ENCODE peak calls at places on chromosomes 1 and 21, in eight cellular contexts. L is K562, Q is endothelial cell of umbilical vein, I is GM23338, U is esophagus muscularis mucosa, J is stomach, A is HCT116, B is breast epithelium. G is an unnamed sample.

GRCh38 chr21:37370152-37371040 is 3.8 kb downstream of the DYRK1A start:
- DNase-seq in L (no peak), Q (peak), I (no peak), U (no peak), J (no peak), A (no peak), B (no peak), G (no peak)

GRCh38 chr1:9289090-9289534 is 3.6 kb upstream of the SPSB1 start:
- DNase-seq in L (peak), Q (peak), I (peak), U (no peak), J (peak), A (peak), B (peak), G (no peak)

GRCh38 chr21:30689822-30690221 is 28.8 kb downstream of the KRTAP21-3 start:
- DNase-seq in L (no peak), Q (no peak), I (peak), U (no peak), J (no peak), A (no peak), B (no peak), G (no peak)

GRCh38 chr1:97647776-97648175 is 273.1 kb downstream of the DPYD start:
- DNase-seq in L (no peak), Q (no peak), I (no peak), U (no peak), J (no peak), A (no peak), B (no peak), G (no peak)

GRCh38 chr1:160376525-160377131 is 9.8 kb downstream of the NHLH1 start:
- DNase-seq in L (peak), Q (peak), I (peak), U (no peak), J (no peak), A (peak), B (no peak), G (no peak)

GRCh38 chr1:28064064-28064463 is 24.3 kb downstream of the EYA3 start:
- DNase-seq in L (no peak), Q (peak), I (no peak), U (no peak), J (no peak), A (no peak), B (no peak), G (no peak)

GRCh38 chr1:93874025-93874651 is 4.9 kb downstream of the DNTTIP2 start:
- DNase-seq in L (no peak), Q (peak), I (peak), U (no peak), J (no peak), A (no peak), B (no peak), G (no peak)

GRCh38 chr1:158810311-158810710 is 20.8 kb upstream of the MNDA start:
- DNase-seq in L (no peak), Q (no peak), I (no peak), U (no peak), J (no peak), A (no peak), B (no peak), G (no peak)

GRCh38 chr1:94055459-94056122 is 65.4 kb downstream of the ABCA4 start:
- DNase-seq in L (no peak), Q (no peak), I (no peak), U (no peak), J (no peak), A (no peak), B (no peak), G (no peak)

GRCh38 chr1:207520946-207521345 is 25.0 kb downstream of the CR1 start:
- DNase-seq in L (no peak), Q (no peak), I (no peak), U (no peak), J (no peak), A (no peak), B (no peak), G (no peak)
- TF ChIP-seq POLR2AphosphoS5 in L (peak), Q (no peak), I (no peak), U (no peak), J (no peak), A (no peak), B (no peak), G (no peak)

GRCh38 chr1:198297281-198297680 is 140.5 kb downstream of the NEK7 start:
- DNase-seq in L (no peak), Q (no peak), I (no peak), U (no peak), J (no peak), A (no peak), B (no peak), G (no peak)
- TF ChIP-seq POLR2AphosphoS5 in L (no peak), Q (no peak), I (no peak), U (no peak), J (no peak), A (no peak), B (no peak), G (no peak)

GRCh38 chr1:918353-918752 is 5.4 kb upstream of the SAMD11 start:
- DNase-seq in L (no peak), Q (no peak), I (no peak), U (no peak), J (no peak), A (no peak), B (no peak), G (no peak)

GRCh38 chr1:919271-919872 is 4.4 kb upstream of the SAMD11 start:
- DNase-seq in L (no peak), Q (no peak), I (no peak), U (no peak), J (no peak), A (no peak), B (no peak), G (no peak)

GRCh38 chr1:920008-920407 is 3.7 kb upstream of the SAMD11 start:
- DNase-seq in L (no peak), Q (no peak), I (no peak), U (no peak), J (no peak), A (no peak), B (no peak), G (no peak)

GRCh38 chr1:917466-918091 is 6.1 kb upstream of the SAMD11 start:
- DNase-seq in L (no peak), Q (no peak), I (no peak), U (no peak), J (no peak), A (no peak), B (no peak), G (no peak)

GRCh38 chr1:918843-919242 is 4.9 kb upstream of the SAMD11 start:
- DNase-seq in L (no peak), Q (no peak), I (no peak), U (no peak), J (no peak), A (no peak), B (no peak), G (no peak)
- TF ChIP-seq POLR2AphosphoS5 in L (no peak), Q (no peak), I (no peak), U (no peak), J (no peak), A (no peak), B (no peak), G (no peak)

DNA sequence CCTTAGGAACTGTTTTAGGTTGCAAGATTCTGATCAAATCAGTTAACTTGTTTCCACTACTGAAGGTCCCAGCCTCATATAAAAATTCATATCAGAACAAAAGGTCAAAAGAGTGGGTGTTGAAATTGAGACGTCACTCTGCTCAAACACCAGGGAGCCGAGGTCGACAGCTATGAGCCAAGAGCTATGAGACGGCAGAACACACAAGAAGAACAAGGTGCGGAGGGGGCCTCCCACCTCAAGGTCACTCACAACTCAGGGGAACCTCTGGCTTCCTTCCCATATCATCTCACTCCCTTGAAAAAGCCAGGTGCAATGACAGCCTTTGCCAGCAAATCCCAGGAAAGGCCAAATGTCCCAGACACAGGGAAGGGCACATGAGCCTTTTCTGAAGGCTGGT is 749 bp downstream of the SEC16B start:
- DNase-seq in L (no peak), Q (no peak), I (no peak), U (no peak), J (peak), A (no peak), B (no peak), G (no peak)
- TF ChIP-seq POLR2AphosphoS5 in L (no peak), Q (no peak), I (no peak), U (no peak), J (peak), A (no peak), B (no peak), G (no peak)

G was measured in GM12892.